ENCODE peak calls at places on chromosome 20, in six cellular contexts. J is A549, W is HCT116, C is prostate gland, T is HepG2, Y is heart left ventricle. X is an unnamed sample.
A peak's percentile ranks its signal among the peaks of the same experiment; 100 is the strongest.

GRCh38 chr20:52936368-52936986 is 35.7 kb upstream of the TSHZ2 start:
- DNase-seq in C (no peak), W (no peak), Y (no peak), T (no peak), J (no peak), X (no peak)

GRCh38 chr20:43939762-43940121 is 25.1 kb downstream of the TOX2 start:
- DNase-seq in Y (no peak), T (no peak), J (no peak), W (no peak), C (no peak), X (no peak)

GRCh38 chr20:24102290-24102689 is 113.7 kb upstream of the GGTLC1 start:
- DNase-seq in J (peak; percentile 63), C (no peak), Y (no peak), W (no peak), T (peak; percentile 35), X (no peak)

GRCh38 chr20:50868509-50869495 is 62.4 kb downstream of the ADNP start:
- DNase-seq in C (no peak), J (peak; percentile 18), W (no peak), T (peak; percentile 82), Y (no peak), X (peak; percentile 33)

GRCh38 chr20:23752481-23753193 is 1.9 kb upstream of the CST1 start:
- DNase-seq in C (no peak), W (no peak), T (no peak), J (no peak), Y (no peak), X (no peak)

GRCh38 chr20:49854190-49854875 is 41.7 kb downstream of the SLC9A8 start:
- DNase-seq in Y (no peak), J (no peak), W (no peak), C (no peak), T (no peak), X (no peak)

GRCh38 chr20:10649817-10650200 is 24.0 kb downstream of the JAG1 start:
- DNase-seq in T (no peak), C (no peak), Y (no peak), W (no peak), J (no peak), X (no peak)

GRCh38 chr20:5128886-5129285 is 2.1 kb downstream of the CDS2 start:
- DNase-seq in J (no peak), W (no peak), T (no peak), C (no peak), Y (no peak), X (no peak)

GRCh38 chr20:1034420-1034799 is 32.3 kb upstream of the RSPO4 start:
- DNase-seq in Y (no peak), T (no peak), W (no peak), C (no peak), J (no peak), X (no peak)

GRCh38 chr20:10565922-10566897 is 107.6 kb downstream of the JAG1 start:
- DNase-seq in T (peak; percentile 100), Y (no peak), W (no peak), C (no peak), J (peak; percentile 57), X (no peak)

GRCh38 chr20:38880952-38881735 is 45.1 kb upstream of the FAM83D start:
- DNase-seq in W (no peak), Y (no peak), T (no peak), C (no peak), J (no peak), X (no peak)
- TF ChIP-seq CTCF in W (no peak), Y (no peak), T (no peak), C (no peak), J (no peak), X (no peak)

GRCh38 chr20:35174458-35175216 is 2.8 kb downstream of the PROCR start:
- DNase-seq in C (no peak), W (no peak), Y (no peak), T (peak; percentile 84), J (peak; percentile 37), X (peak; percentile 67)

GRCh38 chr20:35173576-35174192 is 1.8 kb downstream of the PROCR start:
- DNase-seq in Y (no peak), T (no peak), C (no peak), W (no peak), J (no peak), X (no peak)

GRCh38 chr20:35172434-35172806 is 548 bp downstream of the PROCR start:
- DNase-seq in C (no peak), J (no peak), W (no peak), Y (no peak), T (no peak), X (no peak)

GRCh38 chr20:35171438-35171752 is 477 bp upstream of the PROCR start:
- DNase-seq in W (no peak), T (no peak), Y (no peak), C (no peak), J (no peak), X (no peak)

GRCh38 chr20:35171753-35172433 is at the start of gene PROCR:
- DNase-seq in J (peak; percentile 96), C (peak; percentile 86), W (peak; percentile 92), Y (peak; percentile 88), T (no peak), X (peak; percentile 81)
- TF ChIP-seq POLR2A in J (peak; percentile 55), C (no peak), W (peak; percentile 36), Y (no peak), T (no peak), X (no peak)

GRCh38 chr20:59645761-59646171 is 41.4 kb downstream of the PHACTR3 start:
- DNase-seq in C (no peak), J (no peak), T (no peak), W (no peak), Y (no peak), X (no peak)

GRCh38 chr20:59646487-59646886 is 42.1 kb downstream of the PHACTR3 start:
- DNase-seq in J (no peak), Y (no peak), C (no peak), T (no peak), W (no peak), X (no peak)

GRCh38 chr20:59648720-59649119 is 44.4 kb downstream of the PHACTR3 start:
- DNase-seq in C (no peak), T (no peak), Y (no peak), J (no peak), W (no peak), X (no peak)

GRCh38 chr20:59645316-59645715 is 41.0 kb downstream of the PHACTR3 start:
- DNase-seq in Y (no peak), J (no peak), T (no peak), C (no peak), W (no peak), X (no peak)

GRCh38 chr20:59647271-59647670 is 42.9 kb downstream of the PHACTR3 start:
- DNase-seq in C (no peak), W (no peak), T (no peak), J (no peak), Y (no peak), X (no peak)
- H3K9me3 ChIP-seq in C (no peaks in the 10 kb centered on the region), W (no peaks in the 10 kb centered on the region), T (no peaks in the 10 kb centered on the region), J (no peaks in the 10 kb centered on the region), Y (no peaks in the 10 kb centered on the region), X (no peaks in the 10 kb centered on the region)

GRCh38 chr20:64077876-64078551 is 1.3 kb downstream of the RGS19 start:
- DNase-seq in C (no peak), W (no peak), T (no peak), J (no peak), Y (no peak), X (no peak)

GRCh38 chr20:64076061-64076997 is 3.0 kb downstream of the RGS19 start:
- DNase-seq in T (no peak), W (no peak), C (no peak), J (no peak), Y (no peak), X (no peak)

GRCh38 chr20:64078934-64079272 is 415 bp downstream of the RGS19 start:
- DNase-seq in C (no peak), W (no peak), T (no peak), J (no peak), Y (no peak), X (no peak)

GRCh38 chr20:64077094-64077493 is 2.2 kb downstream of the RGS19 start:
- DNase-seq in T (no peak), C (no peak), J (no peak), Y (no peak), W (no peak), X (no peak)

GRCh38 chr20:64077541-64077875 is 1.8 kb downstream of the RGS19 start:
- DNase-seq in J (no peak), C (no peak), Y (no peak), T (no peak), W (no peak), X (no peak)
- TF ChIP-seq CTCF in J (no peak), C (no peak), Y (no peak), T (no peak), W (no peak), X (no peak)